ENCODE peak calls at places on chromosomes 6 and 20, in seven cellular contexts. T is activated naive CD8-positive, alpha-beta T cell treated with anti-CD3 and anti-CD28 coated beads, Interleukin-2, amount 50 U/mL, for 16 hours; B is left ventricle myocardium superior; C is thyroid gland; Y is H54; M is A172; V is cardiac fibroblast. O is an unnamed sample.

GRCh38 chr6:136051140-136051775 is 198.9 kb downstream of the MTFR2 start:
- DNase-seq in C (no peak), M (peak; percentile 57), V (peak; percentile 67), Y (no peak), T (no peak), B (no peak), O (no peak)

GRCh38 chr20:37378785-37379598 is 33.1 kb downstream of the SRC start:
- DNase-seq in Y (no peak), M (peak; percentile 52), V (peak; percentile 62), C (no peak), B (peak; percentile 36), T (no peak), O (peak; percentile 59)

GRCh38 chr6:20693466-20694063 is 159.3 kb downstream of the CDKAL1 start:
- DNase-seq in M (no peak), C (no peak), V (peak; percentile 36), Y (no peak), T (no peak), B (no peak), O (no peak)

GRCh38 chr6:144647406-144647964 is 362.4 kb downstream of the UTRN start:
- DNase-seq in Y (no peak), C (no peak), B (no peak), V (peak; percentile 36), T (no peak), M (no peak), O (no peak)

GRCh38 chr6:82862543-82862942 is 203.1 kb downstream of the UBE3D start:
- DNase-seq in B (no peak), Y (no peak), T (no peak), C (no peak), V (peak; percentile 18), M (peak; percentile 93), O (no peak)

GRCh38 chr6:14117158-14118090 is at the start of gene CD83:
- DNase-seq in M (peak; percentile 47), Y (peak; percentile 94), T (peak; percentile 55), C (peak; percentile 67), B (peak; percentile 87), V (peak; percentile 40), O (peak; percentile 85)

GRCh38 chr20:25632940-25633790 is 9.4 kb upstream of the NANP start:
- DNase-seq in M (peak; percentile 37), T (no peak), B (no peak), Y (no peak), C (no peak), V (no peak), O (no peak)

GRCh38 chr6:36671687-36672375 is 6.7 kb upstream of the CDKN1A start:
- DNase-seq in C (no peak), V (no peak), T (no peak), M (no peak), B (no peak), Y (no peak), O (no peak)

GRCh38 chr6:158411998-158412397 is 99.7 kb downstream of the TULP4 start:
- DNase-seq in Y (no peak), M (peak; percentile 24), T (no peak), C (no peak), B (no peak), V (no peak), O (no peak)

GRCh38 chr6:49937811-49938210 is 26.2 kb downstream of the DEFB114 start:
- DNase-seq in Y (no peak), C (no peak), T (no peak), M (no peak), V (no peak), B (no peak), O (no peak)

GRCh38 chr6:22442826-22443225 is 126.5 kb upstream of the HDGFL1 start:
- DNase-seq in B (no peak), V (peak; percentile 11), T (no peak), C (no peak), Y (no peak), M (no peak), O (no peak)

GRCh38 chr6:79250107-79250514 is 15.6 kb upstream of the HMGN3 start:
- DNase-seq in B (no peak), M (peak; percentile 6), C (no peak), T (no peak), Y (no peak), V (no peak), O (no peak)

GRCh38 chr20:4173142-4173541 is 157.8 kb upstream of the RNF24 start:
- DNase-seq in Y (no peak), M (no peak), V (no peak), T (no peak), B (no peak), C (no peak), O (no peak)

GRCh38 chr20:49700411-49701185 is 13.1 kb downstream of the B4GALT5 start:
- DNase-seq in Y (no peak), C (no peak), B (no peak), T (no peak), V (peak; percentile 89), M (peak; percentile 81), O (no peak)

GRCh38 chr6:142760152-142760551 is 184.8 kb downstream of the HIVEP2 start:
- DNase-seq in T (no peak), C (no peak), Y (no peak), V (peak; percentile 86), B (no peak), M (peak; percentile 50), O (no peak)

GRCh38 chr6:134817448-134817847 is 132.5 kb downstream of the ALDH8A1 start:
- DNase-seq in Y (no peak), V (no peak), B (no peak), M (no peak), C (no peak), T (no peak), O (no peak)

GRCh38 chr6:54655162-54655561 is 191.4 kb upstream of the FAM83B start:
- DNase-seq in M (no peak), B (no peak), T (no peak), V (no peak), C (peak; percentile 55), Y (no peak), O (no peak)

GRCh38 chr20:36644032-36644712 is 1.8 kb downstream of the SLA2 start:
- DNase-seq in M (no peak), B (no peak), V (no peak), T (peak; percentile 43), C (no peak), Y (no peak), O (no peak)

GRCh38 chr6:15527838-15528617 is 134.8 kb downstream of the DTNBP1 start:
- DNase-seq in V (peak; percentile 25), Y (no peak), C (no peak), M (no peak), B (no peak), T (no peak), O (no peak)

O was measured in kidney.